ENCODE peak calls at places on chromosomes 13 and 19, in ten cellular contexts. V is cardiac muscle cell; H is right cardiac atrium; A is tibial artery; W is CD4-positive, alpha-beta T cell; Y is mammary epithelial cell; T is breast epithelium; D is spleen; Z is ascending aorta; C is psoas muscle. S is an unnamed sample.

GRCh38 chr19:15453091-15453498 is 3.3 kb upstream of the WIZ start:
- DNase-seq in V (peak; percentile 36), H (peak; percentile 75), A (no peak), W (no peak), Y (no peak), T (no peak), D (no peak), Z (no peak), C (no peak), S (no peak)

GRCh38 chr19:44960906-44961734 is 5.9 kb downstream of the CLPTM1 start:
- DNase-seq in V (no peak), H (no peak), A (no peak), W (no peak), Y (no peak), T (no peak), D (no peak), Z (no peak), C (no peak), S (no peak)

GRCh38 chr19:5831152-5831551 is 8.3 kb downstream of the FUT6 start:
- DNase-seq in V (no peak), H (no peak), A (no peak), W (no peak), Y (no peak), T (no peak), D (no peak), Z (no peak), C (no peak), S (no peak)

GRCh38 chr13:51033431-51034185 is 77.5 kb downstream of the C13orf42 start:
- DNase-seq in V (peak; percentile 5), H (no peak), A (no peak), W (no peak), Y (no peak), T (no peak), D (no peak), Z (no peak), C (no peak), S (no peak)

GRCh38 chr19:18470153-18470552 is 32.2 kb upstream of the ISYNA1 start:
- DNase-seq in V (no peak), H (no peak), A (no peak), W (peak; percentile 15), Y (no peak), T (no peak), D (peak; percentile 74), Z (no peak), C (no peak), S (no peak)

GRCh38 chr13:100645382-100645781 is 29.2 kb downstream of the TMTC4 start:
- DNase-seq in V (no peak), H (no peak), A (no peak), W (no peak), Y (no peak), T (no peak), D (no peak), Z (no peak), C (no peak), S (no peak)

GRCh38 chr19:54388803-54389144 is 24.0 kb upstream of the LAIR1 start:
- DNase-seq in V (no peak), H (no peak), A (no peak), W (no peak), Y (no peak), T (no peak), D (no peak), Z (no peak), C (no peak), S (no peak)

GRCh38 chr13:22325761-22326160 is 654.9 kb downstream of the FGF9 start:
- DNase-seq in V (no peak), H (no peak), A (no peak), W (no peak), Y (no peak), T (no peak), D (no peak), Z (no peak), C (no peak), S (no peak)

GRCh38 chr13:76723551-76724232 is 162.5 kb downstream of the KCTD12 start:
- DNase-seq in V (peak; percentile 82), H (no peak), A (peak; percentile 25), W (no peak), Y (peak; percentile 17), T (no peak), D (no peak), Z (no peak), C (no peak), S (no peak)

GRCh38 chr19:33231511-33231910 is 5.9 kb upstream of the SLC7A10 start:
- DNase-seq in V (peak; percentile 84), H (no peak), A (no peak), W (no peak), Y (no peak), T (no peak), D (no peak), Z (no peak), C (no peak), S (no peak)

GRCh38 chr19:17225051-17225450 is 975 bp upstream of the OCEL1 start:
- DNase-seq in V (no peak), H (no peak), A (no peak), W (no peak), Y (no peak), T (no peak), D (no peak), Z (no peak), C (no peak), S (no peak)

GRCh38 chr13:34627499-34627898 is 314.6 kb upstream of the NBEA start:
- DNase-seq in V (no peak), H (no peak), A (no peak), W (no peak), Y (no peak), T (no peak), D (no peak), Z (no peak), C (no peak), S (no peak)

GRCh38 chr19:2490659-2491058 is 14.7 kb downstream of the GADD45B start:
- DNase-seq in V (no peak), H (no peak), A (no peak), W (no peak), Y (no peak), T (no peak), D (no peak), Z (no peak), C (no peak), S (no peak)

GRCh38 chr19:48760514-48761221 is 5.3 kb downstream of the FGF21 start:
- DNase-seq in V (no peak), H (no peak), A (no peak), W (no peak), Y (no peak), T (no peak), D (no peak), Z (no peak), C (no peak), S (no peak)

GRCh38 chr13:67841071-67841470 is 610.9 kb upstream of the PCDH9 start:
- DNase-seq in V (no peak), H (no peak), A (no peak), W (no peak), Y (no peak), T (no peak), D (no peak), Z (no peak), C (no peak), S (no peak)

GRCh38 chr13:50990540-50991506 is 81.2 kb downstream of the RNASEH2B start:
- DNase-seq in V (peak; percentile 81), H (peak; percentile 80), A (peak; percentile 82), W (no peak), Y (no peak), T (no peak), D (no peak), Z (no peak), C (peak; percentile 75), S (no peak)

GRCh38 chr19:13040232-13040915 is 45.1 kb downstream of the NFIX start:
- DNase-seq in V (no peak), H (peak; percentile 34), A (no peak), W (no peak), Y (no peak), T (no peak), D (no peak), Z (no peak), C (no peak), S (no peak)
- H3K27ac ChIP-seq in V (no peak overlapping the region), H (peak overlapping the region; percentile 66), A (peak overlapping the region; percentile 99), W (no peak overlapping the region), Y (peak overlapping the region; percentile 11), T (peak overlapping the region; percentile 95), D (no peak overlapping the region), Z (peak overlapping the region; percentile 95), C (peak overlapping the region; percentile 99), S (peak overlapping the region; percentile 80)

DNA sequence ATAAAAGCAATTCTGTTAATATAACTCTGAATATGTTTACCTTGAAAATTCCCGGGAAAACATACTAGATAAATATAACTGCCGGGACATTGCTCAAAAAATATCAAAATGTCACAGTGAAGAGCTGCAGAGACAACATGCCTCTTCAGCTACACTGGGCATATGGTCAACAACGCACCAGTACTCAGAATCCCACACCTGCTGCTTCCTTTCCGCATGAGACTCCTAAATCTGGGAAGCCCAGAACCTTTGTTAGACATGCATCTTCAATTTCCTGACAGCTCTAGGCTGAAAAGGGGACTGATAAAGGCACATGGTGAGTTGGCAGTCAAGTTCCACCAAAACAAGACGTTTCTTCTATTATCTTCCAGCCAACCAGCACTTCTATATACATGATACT is 53.7 kb downstream of the USP12 start:
- DNase-seq in V (no peak), H (no peak), A (no peak), W (no peak), Y (no peak), T (no peak), D (no peak), Z (no peak), C (no peak), S (no peak)
- H3K27ac ChIP-seq in V (no peak overlapping the region), H (no peak overlapping the region), A (no peak overlapping the region), W (no peak overlapping the region), Y (no peak overlapping the region), T (no peak overlapping the region), D (no peak overlapping the region), Z (no peak overlapping the region), C (peak overlapping the region; percentile 18), S (no peak overlapping the region)

DNA sequence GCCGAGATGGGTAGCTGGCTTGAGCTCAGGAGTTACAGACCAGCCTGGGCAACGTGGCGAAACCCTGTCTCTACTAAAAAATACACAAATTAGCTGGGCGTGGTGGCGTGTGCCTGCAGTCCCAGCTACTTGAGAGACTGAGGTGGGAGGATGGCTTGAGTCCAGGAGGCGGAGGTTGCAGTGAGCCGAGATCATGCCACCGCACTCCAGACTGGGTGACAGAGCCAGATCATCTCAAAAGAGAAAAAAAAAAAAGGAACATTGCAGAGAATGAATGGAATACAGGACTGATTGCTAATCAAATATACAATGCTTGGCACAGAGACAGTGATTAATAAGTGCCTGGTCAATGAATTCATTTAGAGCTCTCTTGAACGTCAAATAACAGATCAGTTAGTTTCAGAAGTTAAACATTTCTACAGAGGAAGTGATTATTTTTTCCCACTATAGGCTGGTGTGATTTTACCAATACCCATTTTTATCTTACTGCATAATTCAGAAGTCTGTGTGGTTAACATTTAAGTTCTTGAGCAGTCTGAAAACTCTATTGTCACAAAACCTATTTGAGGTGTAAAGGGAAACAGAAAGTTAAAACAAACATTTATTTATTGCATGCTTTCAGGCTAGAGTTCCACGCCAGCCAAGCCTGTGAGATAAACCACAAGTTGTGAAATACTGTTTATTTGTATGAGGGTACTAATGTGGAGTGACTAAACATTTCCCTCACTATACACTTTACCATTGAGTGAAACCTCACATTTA is 7.7 kb upstream of the TBC1D4 start:
- DNase-seq in V (peak; percentile 82), H (no peak), A (no peak), W (no peak), Y (peak; percentile 55), T (no peak), D (no peak), Z (no peak), C (no peak), S (no peak)
- H3K27ac ChIP-seq in V (no peak overlapping the region), H (no peak overlapping the region), A (no peak overlapping the region), W (no peak overlapping the region), Y (peak overlapping the region; percentile 38), T (no peak overlapping the region), D (no peak overlapping the region), Z (no peak overlapping the region), C (no peak overlapping the region), S (no peak overlapping the region)

GRCh38 chr13:111415765-111416164 is 95.3 kb downstream of the TEX29 start:
- DNase-seq in V (no peak), H (no peak), A (no peak), W (no peak), Y (no peak), T (no peak), D (no peak), Z (no peak), C (no peak), S (no peak)
- H3K27ac ChIP-seq in V (no peak overlapping the region), H (no peak overlapping the region), A (no peak overlapping the region), W (no peak overlapping the region), Y (no peak overlapping the region), T (no peak overlapping the region), D (no peak overlapping the region), Z (no peak overlapping the region), C (no peak overlapping the region), S (no peak overlapping the region)